ENCODE peak calls at places on chromosomes 13 and 19, in six cellular contexts. P is effector memory CD4-positive, alpha-beta T cell; S is cerebellum; C is stimulated activated CD4-positive, alpha-beta T cell treated with anti-CD3 and anti-CD28 coated beads, Interleukin-1b, Interleukin-23, amount 100 ng/mL, for 1 hour; O is GM03348; W is substantia nigra. Q is an unnamed sample.

GRCh38 chr19:19632661-19633060 is 4.6 kb upstream of the LPAR2 start:
- DNase-seq in P (no peak), S (no peak), C (no peak), O (no peak), W (no peak), Q (no peak)

GRCh38 chr13:44196186-44196751 is 177.4 kb upstream of the SERP2 start:
- DNase-seq in P (no peak), S (no peak), C (no peak), O (no peak), W (no peak), Q (no peak)

GRCh38 chr13:26952551-26953138 is 192.1 kb upstream of the GPR12 start:
- DNase-seq in P (no peak), S (no peak), C (no peak), O (no peak), W (no peak), Q (no peak)

GRCh38 chr19:14112051-14112808 is 5.3 kb downstream of the PRKACA start:
- DNase-seq in P (no peak), S (no peak), C (no peak), O (peak; percentile 28), W (no peak), Q (no peak)

GRCh38 chr13:95301947-95302386 is 716 bp upstream of the ABCC4 start:
- DNase-seq in P (no peak), S (no peak), C (no peak), O (no peak), W (no peak), Q (no peak)

GRCh38 chr13:114263590-114263989 is 17.8 kb upstream of the UPF3A start:
- DNase-seq in P (no peak), S (no peak), C (no peak), O (no peak), W (no peak), Q (peak; percentile 38)

GRCh38 chr19:13610042-13610691 is 103.9 kb upstream of the CACNA1A start:
- DNase-seq in P (no peak), S (peak; percentile 70), C (no peak), O (no peak), W (no peak), Q (no peak)

GRCh38 chr19:14577885-14578427 is 4.9 kb upstream of the CLEC17A start:
- DNase-seq in P (no peak), S (no peak), C (no peak), O (no peak), W (no peak), Q (no peak)

GRCh38 chr19:42287017-42287825 is 14.7 kb upstream of the PRR19 start:
- DNase-seq in P (no peak), S (no peak), C (no peak), O (no peak), W (no peak), Q (no peak)

GRCh38 chr13:75566658-75567057 is 17.1 kb downstream of the UCHL3 start:
- DNase-seq in P (no peak), S (no peak), C (no peak), O (peak; percentile 62), W (no peak), Q (no peak)

GRCh38 chr19:2041686-2042484 is 9.2 kb downstream of the MKNK2 start:
- DNase-seq in P (peak; percentile 100), S (peak; percentile 97), C (peak; percentile 99), O (peak; percentile 93), W (peak; percentile 96), Q (peak; percentile 97)

Q was measured in NK-92 treated with Interleukin-12 subunit alpha and Interleukin-12 subunit beta, amount 100 ng/mL, for 24 hours.